ENCODE peak calls at places on chromosomes 1 and 21, in seven cellular contexts. A is left ventricle myocardium inferior; R is NCI-H1694; F is NCI-H1105; M is psoas muscle; N is stimulated activated CD4-positive, alpha-beta T cell treated with anti-CD3 and anti-CD28 coated beads, Interleukin-15, amount 100 ng/mL, for 24 hours; C is ELF-1. O is an unnamed sample.

GRCh38 chr21:20739421-20739820 is 258.8 kb upstream of the NCAM2 start:
- DNase-seq in M (no peak), C (peak), N (no peak), R (peak), F (no peak), A (no peak), O (no peak)

GRCh38 chr1:94686882-94687281 is 133.3 kb upstream of the SLC44A3 start:
- DNase-seq in M (no peak), C (no peak), F (no peak), R (no peak), A (no peak), N (no peak), O (no peak)

GRCh38 chr1:156750191-156750931 is 1.1 kb downstream of the HDGF start:
- DNase-seq in A (no peak), M (peak), F (peak), N (peak), C (peak), R (no peak), O (peak)

GRCh38 chr1:44660176-44660575 is 14.1 kb downstream of the TMEM53 start:
- DNase-seq in N (no peak), A (peak), R (peak), M (peak), C (no peak), F (peak), O (no peak)

GRCh38 chr1:146036990-146037646 is 15.6 kb upstream of the HJV start:
- DNase-seq in A (peak), C (peak), N (peak), R (peak), M (peak), F (peak), O (peak)

GRCh38 chr1:99481391-99481996 is 164.4 kb upstream of the PALMD start:
- DNase-seq in C (no peak), R (peak), N (peak), M (no peak), A (no peak), F (peak), O (peak)

GRCh38 chr1:22831729-22832413 is 121.2 kb downstream of the EPHB2 start:
- DNase-seq in N (peak), F (no peak), A (no peak), M (peak), R (no peak), C (no peak), O (peak)

GRCh38 chr1:13762642-13763041 is 62.7 kb downstream of the PRDM2 start:
- DNase-seq in A (no peak), C (no peak), M (no peak), R (no peak), F (no peak), N (no peak), O (no peak)

GRCh38 chr1:230390371-230390770 is 35.8 kb downstream of the PGBD5 start:
- DNase-seq in M (no peak), A (no peak), N (no peak), R (no peak), C (no peak), F (no peak), O (no peak)

GRCh38 chr1:84078824-84079167 is 65.3 kb upstream of the PRKACB start:
- DNase-seq in C (no peak), N (no peak), R (no peak), A (no peak), F (no peak), M (no peak), O (no peak)

GRCh38 chr1:156623946-156624813 is 5.0 kb downstream of the HAPLN2 start:
- DNase-seq in C (peak), N (peak), R (peak), F (peak), M (peak), A (peak), O (peak)

GRCh38 chr1:6299557-6300165 is 38.8 kb upstream of the GPR153 start:
- DNase-seq in A (no peak), F (no peak), N (no peak), C (no peak), M (no peak), R (no peak), O (no peak)

GRCh38 chr1:1356166-1356795 is 2.1 kb downstream of the MXRA8 start:
- DNase-seq in A (no peak), M (no peak), R (no peak), C (no peak), N (no peak), F (no peak), O (no peak)

GRCh38 chr1:109793486-109794318 is 30.0 kb upstream of the EPS8L3 start:
- DNase-seq in N (peak), F (peak), R (peak), A (no peak), C (peak), M (no peak), O (peak)

GRCh38 chr1:20472860-20473711 is 12.9 kb downstream of the CAMK2N1 start:
- DNase-seq in N (peak), A (peak), M (peak), R (no peak), C (peak), F (no peak), O (peak)

GRCh38 chr1:9815150-9815549 is 8.6 kb downstream of the CLSTN1 start:
- DNase-seq in N (no peak), C (no peak), R (no peak), A (no peak), F (no peak), M (no peak), O (no peak)

GRCh38 chr1:14597343-14598006 is 1.0 kb upstream of the KAZN start:
- DNase-seq in R (no peak), N (no peak), A (no peak), F (no peak), C (peak), M (no peak), O (no peak)

GRCh38 chr1:85091647-85092295 is 43.5 kb upstream of the MCOLN3 start:
- DNase-seq in C (no peak), R (no peak), M (no peak), N (peak), F (no peak), A (no peak), O (peak)

GRCh38 chr1:185823471-185823870 is 89.3 kb downstream of the HMCN1 start:
- DNase-seq in R (no peak), A (no peak), N (no peak), M (no peak), C (no peak), F (no peak), O (no peak)

GRCh38 chr1:238176441-238176840 is 285.7 kb upstream of the ZP4 start:
- DNase-seq in N (no peak), R (no peak), F (no peak), A (no peak), M (no peak), C (no peak), O (no peak)

GRCh38 chr1:207922554-207922953 is 11.6 kb upstream of the CD34 start:
- DNase-seq in F (no peak), N (no peak), R (no peak), C (no peak), M (peak), A (peak), O (no peak)

GRCh38 chr1:41629571-41629970 is 145.1 kb upstream of the EDN2 start:
- DNase-seq in N (no peak), F (no peak), R (no peak), A (no peak), C (no peak), M (no peak), O (no peak)

GRCh38 chr1:163094182-163094581 is 25.0 kb downstream of the RGS4 start:
- DNase-seq in R (no peak), N (no peak), A (no peak), M (no peak), F (no peak), C (no peak), O (no peak)

GRCh38 chr1:1318131-1318652 is 6.3 kb downstream of the INTS11 start:
- DNase-seq in M (peak), C (peak), A (peak), N (no peak), R (peak), F (peak), O (no peak)

GRCh38 chr1:153375511-153375910 is at the start of gene S100A12:
- DNase-seq in M (no peak), C (no peak), R (no peak), A (no peak), F (no peak), N (no peak), O (no peak)

GRCh38 chr1:39407496-39407888 is 83.9 kb upstream of the BMP8A start:
- DNase-seq in F (no peak), R (peak), M (no peak), N (no peak), A (no peak), C (no peak), O (no peak)

GRCh38 chr1:63794927-63795326 is 21.1 kb downstream of the ROR1 start:
- DNase-seq in F (no peak), R (no peak), M (no peak), N (no peak), A (no peak), C (peak), O (no peak)

GRCh38 chr1:116881879-116882520 is 27.7 kb upstream of the PTGFRN start:
- DNase-seq in A (peak), N (peak), R (no peak), C (peak), M (peak), F (no peak), O (peak)

GRCh38 chr1:92679980-92680379 is 104.9 kb downstream of the EVI5 start:
- DNase-seq in F (no peak), R (no peak), A (no peak), N (no peak), M (no peak), C (no peak), O (no peak)

GRCh38 chr1:24501371-24502167 is 1.1 kb upstream of the RCAN3 start:
- DNase-seq in N (peak), M (no peak), C (peak), F (no peak), A (no peak), R (no peak), O (peak)

GRCh38 chr1:160083968-160084770 is 2.8 kb downstream of the KCNJ9 start:
- DNase-seq in C (peak), N (peak), M (peak), F (peak), R (no peak), A (peak), O (peak)

GRCh38 chr1:36691374-36691773 is 208.7 kb upstream of the CSF3R start:
- DNase-seq in F (no peak), M (no peak), R (no peak), C (no peak), N (no peak), A (no peak), O (no peak)

GRCh38 chr1:2438038-2438437 is 25.7 kb upstream of the PEX10 start:
- DNase-seq in M (no peak), A (no peak), C (no peak), R (peak), N (no peak), F (no peak), O (no peak)

GRCh38 chr1:24435782-24436365 is 20.3 kb downstream of the NIPAL3 start:
- DNase-seq in N (no peak), M (no peak), R (no peak), A (no peak), F (no peak), C (no peak), O (no peak)

GRCh38 chr1:202656951-202657646 is 53.2 kb downstream of the SYT2 start:
- DNase-seq in A (no peak), F (no peak), C (peak), M (no peak), R (no peak), N (no peak), O (no peak)

GRCh38 chr1:216447898-216448568 is 24.8 kb upstream of the USH2A start:
- DNase-seq in N (no peak), M (no peak), R (no peak), F (no peak), C (no peak), A (no peak), O (no peak)

GRCh38 chr1:239858058-239858457 is 233.6 kb upstream of the FMN2 start:
- DNase-seq in M (no peak), R (no peak), C (no peak), A (no peak), F (no peak), N (no peak), O (no peak)

GRCh38 chr1:56644064-56644940 is 812 bp upstream of the PRKAA2 start:
- DNase-seq in M (no peak), F (no peak), N (no peak), A (no peak), R (no peak), C (peak), O (no peak)

GRCh38 chr1:101101362-101101761 is 75.8 kb upstream of the DPH5 start:
- DNase-seq in M (no peak), N (no peak), R (no peak), A (no peak), C (no peak), F (no peak), O (no peak)

O was measured in activated CD4-positive, alpha-beta memory T cell treated with anti-CD3 and anti-CD28 coated beads for 36 hours.